ENCODE peak calls at places on chromosomes 2 and 18, in four cellular contexts. S is trophoblast cell, T is neuronal stem cell, Q is H9. Z is an unnamed sample.

GRCh38 chr2:65604246-65604645 is 171.8 kb upstream of the SPRED2 start:
- DNase-seq in S (peak; percentile 79), T (no peak), Q (no peak), Z (peak; percentile 17)

GRCh38 chr2:240225116-240225515 is 84.7 kb upstream of the OTOS start:
- DNase-seq in S (no peak), T (no peak), Q (no peak), Z (no peak)

GRCh38 chr2:212364586-212364985 is 174.0 kb downstream of the ERBB4 start:
- DNase-seq in S (no peak), T (no peak), Q (no peak), Z (peak; percentile 17)

GRCh38 chr2:134676960-134677359 is 41.8 kb downstream of the TMEM163 start:
- DNase-seq in S (no peak), T (no peak), Q (no peak), Z (no peak)

GRCh38 chr18:48777737-48778111 is 173.0 kb downstream of the SMAD7 start:
- DNase-seq in S (no peak), T (no peak), Q (no peak), Z (no peak)

GRCh38 chr2:143885461-143885860 is 634.5 kb downstream of the ZEB2 start:
- DNase-seq in S (no peak), T (no peak), Q (no peak), Z (no peak)

GRCh38 chr2:98935111-98935770 is 784 bp downstream of the CRACDL start:
- DNase-seq in S (no peak), T (no peak), Q (no peak), Z (no peak)

GRCh38 chr2:23772684-23773083 is 154.2 kb downstream of the ATAD2B start:
- DNase-seq in S (no peak), T (no peak), Q (no peak), Z (no peak)

GRCh38 chr2:113203901-113204519 is 30.2 kb downstream of the PSD4 start:
- DNase-seq in S (peak; percentile 88), T (peak; percentile 67), Q (peak; percentile 90), Z (peak; percentile 90)

GRCh38 chr2:217795706-217796465 is 206.9 kb downstream of the TNS1 start:
- DNase-seq in S (no peak), T (no peak), Q (no peak), Z (peak; percentile 77)

GRCh38 chr2:109396338-109397180 is 217.2 kb downstream of the SEPTIN10 start:
- DNase-seq in S (no peak), T (no peak), Q (peak; percentile 46), Z (peak; percentile 46)

GRCh38 chr2:240791821-240792657 is 28.0 kb downstream of the KIF1A start:
- DNase-seq in S (no peak), T (peak; percentile 8), Q (no peak), Z (no peak)

GRCh38 chr18:48109961-48110493 is 179.6 kb upstream of the SMAD2 start:
- DNase-seq in S (no peak), T (no peak), Q (no peak), Z (no peak)

GRCh38 chr2:143977356-143977755 is 542.6 kb downstream of the ZEB2 start:
- DNase-seq in S (no peak), T (no peak), Q (no peak), Z (no peak)

GRCh38 chr2:55620123-55620779 is 2.8 kb upstream of the PPP4R3B start:
- DNase-seq in S (peak; percentile 48), T (no peak), Q (peak; percentile 48), Z (peak; percentile 51)

GRCh38 chr18:13548106-13548819 is 178.1 kb downstream of the FAM210A start:
- DNase-seq in S (no peak), T (no peak), Q (no peak), Z (peak; percentile 35)

GRCh38 chr2:28368417-28368798 is 24.2 kb upstream of the FOSL2 start:
- DNase-seq in S (no peak), T (no peak), Q (no peak), Z (no peak)

GRCh38 chr2:111618577-111618930 is 265.4 kb downstream of the ANAPC1 start:
- DNase-seq in S (no peak), T (no peak), Q (no peak), Z (no peak)

GRCh38 chr2:234249006-234249405 is 198.5 kb downstream of the SPP2 start:
- DNase-seq in S (no peak), T (no peak), Q (no peak), Z (no peak)

GRCh38 chr18:13279181-13280065 is 60.9 kb downstream of the LDLRAD4 start:
- DNase-seq in S (no peak), T (no peak), Q (no peak), Z (peak; percentile 76)

GRCh38 chr18:39969813-39970494 is 1985.1 kb upstream of the PIK3C3 start:
- DNase-seq in S (peak; percentile 36), T (no peak), Q (no peak), Z (no peak)

GRCh38 chr2:8721410-8721809 is 39.6 kb downstream of the ID2 start:
- DNase-seq in S (no peak), T (no peak), Q (no peak), Z (no peak)

GRCh38 chr2:42795275-42795674 is 2.9 kb upstream of the HAAO start:
- DNase-seq in S (no peak), T (no peak), Q (no peak), Z (no peak)
- H3K18ac ChIP-seq in S (no peak overlapping the region), T (no peak overlapping the region), Q (no peak overlapping the region), Z (no peak overlapping the region)

GRCh38 chr18:57445488-57446319 is 10.5 kb downstream of the ONECUT2 start:
- DNase-seq in S (no peak), T (no peak), Q (no peak), Z (no peak)
- H3K27me3 ChIP-seq in S (peaks cover 24% of the 10 kb centered on the region), T (peaks cover 29% of the 10 kb centered on the region), Q (peaks cover 36% of the 10 kb centered on the region), Z (peaks cover 35% of the 10 kb centered on the region)

GRCh38 chr2:33213244-33213643 is 263.2 kb upstream of the RASGRP3 start:
- DNase-seq in S (no peak), T (no peak), Q (no peak), Z (no peak)

GRCh38 chr2:33212151-33212550 is 264.3 kb upstream of the RASGRP3 start:
- DNase-seq in S (no peak), T (no peak), Q (no peak), Z (no peak)

GRCh38 chr2:33214857-33215256 is 261.6 kb upstream of the RASGRP3 start:
- DNase-seq in S (no peak), T (no peak), Q (no peak), Z (no peak)

GRCh38 chr2:33214436-33214835 is 262.0 kb upstream of the RASGRP3 start:
- DNase-seq in S (peak; percentile 17), T (no peak), Q (no peak), Z (no peak)

DNA sequence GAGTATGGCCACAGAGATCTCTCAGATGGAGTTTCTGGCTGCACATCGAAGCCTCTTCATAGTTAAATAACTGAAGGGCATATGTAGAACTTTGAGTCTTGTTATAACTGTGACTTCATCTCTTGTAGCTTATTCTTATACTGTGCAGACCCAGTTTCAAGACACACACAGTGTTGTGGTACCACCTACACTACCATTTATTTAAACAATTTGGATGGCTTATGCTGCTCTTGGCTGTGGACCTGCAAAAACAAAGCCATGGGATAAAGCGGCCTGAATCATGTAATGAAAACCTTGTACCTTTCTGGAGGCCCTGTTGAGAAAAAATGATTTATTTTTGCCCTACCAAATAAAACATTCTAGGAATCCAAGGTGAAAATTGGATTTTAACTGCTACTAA is 262.8 kb upstream of the RASGRP3 start:
- DNase-seq in S (no peak), T (no peak), Q (no peak), Z (no peak)
- H3K4ac ChIP-seq in S (no peak overlapping the region), T (no peak overlapping the region), Q (no peak overlapping the region), Z (no peak overlapping the region)

DNA sequence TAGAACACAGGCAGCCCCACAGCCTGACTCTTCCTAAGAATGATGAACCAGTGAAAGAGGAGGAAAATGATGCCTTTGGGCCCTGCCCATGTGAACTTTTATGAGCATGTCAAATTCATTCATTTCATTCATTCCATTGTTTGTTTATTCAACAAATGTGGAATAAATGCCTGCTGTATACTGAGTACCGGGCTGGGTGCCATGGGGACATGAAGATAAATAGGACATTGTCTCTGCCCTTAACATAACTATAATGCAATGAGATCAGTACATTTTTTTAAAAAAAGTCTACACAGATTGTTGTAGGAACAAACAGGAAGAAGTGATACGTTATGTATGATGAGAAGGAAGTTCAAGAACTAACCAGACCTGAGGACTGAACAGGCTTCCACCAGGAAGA is 14.7 kb downstream of the MREG start:
- DNase-seq in S (no peak), T (no peak), Q (no peak), Z (no peak)
- H3K18ac ChIP-seq in S (no peak overlapping the region), T (no peak overlapping the region), Q (no peak overlapping the region), Z (no peak overlapping the region)

Z was measured in mesendoderm.